ENCODE peak calls at places on chromosomes 6 and 20, in four cellular contexts. S, H, X and P are unnamed samples.

GRCh38 chr6:7721654-7722053 is 4.2 kb upstream of the BMP6 start:
- DNase-seq in X (no peak), S (no peak), H (no peak), P (no peak)

GRCh38 chr6:116370717-116371383 is at the start of gene DSE:
- DNase-seq in S (no peak), H (no peak), X (peak), P (peak)

GRCh38 chr6:106913676-106914280 is 60.8 kb downstream of the CD24 start:
- DNase-seq in H (no peak), S (no peak), X (no peak), P (no peak)

GRCh38 chr6:147063469-147064031 is 140.7 kb upstream of the STXBP5 start:
- DNase-seq in X (no peak), S (no peak), H (no peak), P (no peak)

GRCh38 chr6:36605102-36605501 is 10.9 kb downstream of the SRSF3 start:
- DNase-seq in S (no peak), H (no peak), X (no peak), P (no peak)

GRCh38 chr6:37127961-37128862 is 41.7 kb upstream of the PIM1 start:
- DNase-seq in X (no peak), S (no peak), H (no peak), P (no peak)

GRCh38 chr20:60108397-60108796 is 150.2 kb downstream of the CDH26 start:
- DNase-seq in S (no peak), H (no peak), X (no peak), P (no peak)

GRCh38 chr6:105596284-105596755 is 193.4 kb upstream of the PREP start:
- DNase-seq in X (no peak), H (no peak), S (no peak), P (no peak)

GRCh38 chr6:131629656-131630055 is 1.6 kb upstream of the MED23 start:
- DNase-seq in S (no peak), H (no peak), X (no peak), P (no peak)

GRCh38 chr6:17932362-17932852 is 55.0 kb downstream of the KIF13A start:
- DNase-seq in S (no peak), H (no peak), X (no peak), P (no peak)

GRCh38 chr6:105452924-105453756 is 50.3 kb upstream of the PREP start:
- DNase-seq in X (no peak), S (no peak), H (no peak), P (no peak)

GRCh38 chr6:140438346-140438735 is 1063.9 kb upstream of the CITED2 start:
- DNase-seq in H (no peak), S (no peak), X (no peak), P (no peak)

GRCh38 chr20:54197621-54198604 is 10.0 kb upstream of the PFDN4 start:
- DNase-seq in S (no peak), H (no peak), X (no peak), P (no peak)